ENCODE peak calls at places on chromosomes 1 and 21, in ten cellular contexts. One of them, this sample, is unnamed.

GRCh38 chr1:84272401-84272800 is 29.1 kb upstream of the SAMD13 start:
- DNase-seq in ovary: no peak
- DNase-seq in CD4-positive, CD25-positive, alpha-beta regulatory T cell: no peak
- DNase-seq in naive thymus-derived CD4-positive, alpha-beta T cell: no peak
- DNase-seq in neural progenitor cell: no peak
- DNase-seq in IMR-90: no peak
- DNase-seq in neuronal stem cell: no peak
- DNase-seq in adipocyte: no peak
- DNase-seq in H1: no peak
- DNase-seq in transverse colon: peak; percentile 81
- DNase-seq in this sample: no peak

GRCh38 chr1:27346357-27346756 is 4.5 kb downstream of the SYTL1 start:
- DNase-seq in ovary: no peak
- DNase-seq in CD4-positive, CD25-positive, alpha-beta regulatory T cell: no peak
- DNase-seq in naive thymus-derived CD4-positive, alpha-beta T cell: no peak
- DNase-seq in neural progenitor cell: no peak
- DNase-seq in IMR-90: no peak
- DNase-seq in neuronal stem cell: no peak
- DNase-seq in adipocyte: no peak
- DNase-seq in H1: no peak
- DNase-seq in transverse colon: no peak
- DNase-seq in this sample: no peak

GRCh38 chr1:183633676-183634343 is 1.8 kb downstream of the ARPC5 start:
- DNase-seq in ovary: no peak
- DNase-seq in CD4-positive, CD25-positive, alpha-beta regulatory T cell: peak; percentile 45
- DNase-seq in naive thymus-derived CD4-positive, alpha-beta T cell: peak; percentile 70
- DNase-seq in neural progenitor cell: peak; percentile 51
- DNase-seq in IMR-90: peak; percentile 95
- DNase-seq in neuronal stem cell: no peak
- DNase-seq in adipocyte: peak; percentile 88
- DNase-seq in H1: no peak
- DNase-seq in transverse colon: no peak
- DNase-seq in this sample: no peak

GRCh38 chr1:3348196-3348865 is 106.1 kb upstream of the ARHGEF16 start:
- DNase-seq in ovary: no peak
- DNase-seq in CD4-positive, CD25-positive, alpha-beta regulatory T cell: no peak
- DNase-seq in naive thymus-derived CD4-positive, alpha-beta T cell: no peak
- DNase-seq in neural progenitor cell: no peak
- DNase-seq in IMR-90: no peak
- DNase-seq in neuronal stem cell: no peak
- DNase-seq in adipocyte: no peak
- DNase-seq in H1: no peak
- DNase-seq in transverse colon: no peak
- DNase-seq in this sample: no peak

GRCh38 chr21:21199342-21200102 is 201.3 kb downstream of the NCAM2 start:
- DNase-seq in ovary: no peak
- DNase-seq in CD4-positive, CD25-positive, alpha-beta regulatory T cell: no peak
- DNase-seq in naive thymus-derived CD4-positive, alpha-beta T cell: no peak
- DNase-seq in neural progenitor cell: no peak
- DNase-seq in IMR-90: no peak
- DNase-seq in neuronal stem cell: no peak
- DNase-seq in adipocyte: no peak
- DNase-seq in H1: no peak
- DNase-seq in transverse colon: no peak
- DNase-seq in this sample: no peak

GRCh38 chr1:56688522-56689026 is 43.5 kb downstream of the PRKAA2 start:
- DNase-seq in ovary: no peak
- DNase-seq in CD4-positive, CD25-positive, alpha-beta regulatory T cell: no peak
- DNase-seq in naive thymus-derived CD4-positive, alpha-beta T cell: no peak
- DNase-seq in neural progenitor cell: no peak
- DNase-seq in IMR-90: peak; percentile 84
- DNase-seq in neuronal stem cell: no peak
- DNase-seq in adipocyte: peak; percentile 50
- DNase-seq in H1: no peak
- DNase-seq in transverse colon: no peak
- DNase-seq in this sample: no peak

GRCh38 chr1:22739648-22740385 is 29.2 kb downstream of the EPHB2 start:
- DNase-seq in ovary: peak; percentile 72
- DNase-seq in CD4-positive, CD25-positive, alpha-beta regulatory T cell: no peak
- DNase-seq in naive thymus-derived CD4-positive, alpha-beta T cell: no peak
- DNase-seq in neural progenitor cell: no peak
- DNase-seq in IMR-90: peak; percentile 94
- DNase-seq in neuronal stem cell: no peak
- DNase-seq in adipocyte: no peak
- DNase-seq in H1: no peak
- DNase-seq in transverse colon: peak; percentile 23
- DNase-seq in this sample: peak; percentile 87

GRCh38 chr1:64608015-64608650 is 136.7 kb upstream of the RAVER2 start:
- DNase-seq in ovary: no peak
- DNase-seq in CD4-positive, CD25-positive, alpha-beta regulatory T cell: no peak
- DNase-seq in naive thymus-derived CD4-positive, alpha-beta T cell: no peak
- DNase-seq in neural progenitor cell: no peak
- DNase-seq in IMR-90: peak; percentile 49
- DNase-seq in neuronal stem cell: no peak
- DNase-seq in adipocyte: peak; percentile 78
- DNase-seq in H1: no peak
- DNase-seq in transverse colon: no peak
- DNase-seq in this sample: no peak

GRCh38 chr1:145714524-145715111 is 4.7 kb upstream of the CD160 start:
- DNase-seq in ovary: no peak
- DNase-seq in CD4-positive, CD25-positive, alpha-beta regulatory T cell: no peak
- DNase-seq in naive thymus-derived CD4-positive, alpha-beta T cell: no peak
- DNase-seq in neural progenitor cell: no peak
- DNase-seq in IMR-90: no peak
- DNase-seq in neuronal stem cell: no peak
- DNase-seq in adipocyte: no peak
- DNase-seq in H1: no peak
- DNase-seq in transverse colon: no peak
- DNase-seq in this sample: no peak

DNA sequence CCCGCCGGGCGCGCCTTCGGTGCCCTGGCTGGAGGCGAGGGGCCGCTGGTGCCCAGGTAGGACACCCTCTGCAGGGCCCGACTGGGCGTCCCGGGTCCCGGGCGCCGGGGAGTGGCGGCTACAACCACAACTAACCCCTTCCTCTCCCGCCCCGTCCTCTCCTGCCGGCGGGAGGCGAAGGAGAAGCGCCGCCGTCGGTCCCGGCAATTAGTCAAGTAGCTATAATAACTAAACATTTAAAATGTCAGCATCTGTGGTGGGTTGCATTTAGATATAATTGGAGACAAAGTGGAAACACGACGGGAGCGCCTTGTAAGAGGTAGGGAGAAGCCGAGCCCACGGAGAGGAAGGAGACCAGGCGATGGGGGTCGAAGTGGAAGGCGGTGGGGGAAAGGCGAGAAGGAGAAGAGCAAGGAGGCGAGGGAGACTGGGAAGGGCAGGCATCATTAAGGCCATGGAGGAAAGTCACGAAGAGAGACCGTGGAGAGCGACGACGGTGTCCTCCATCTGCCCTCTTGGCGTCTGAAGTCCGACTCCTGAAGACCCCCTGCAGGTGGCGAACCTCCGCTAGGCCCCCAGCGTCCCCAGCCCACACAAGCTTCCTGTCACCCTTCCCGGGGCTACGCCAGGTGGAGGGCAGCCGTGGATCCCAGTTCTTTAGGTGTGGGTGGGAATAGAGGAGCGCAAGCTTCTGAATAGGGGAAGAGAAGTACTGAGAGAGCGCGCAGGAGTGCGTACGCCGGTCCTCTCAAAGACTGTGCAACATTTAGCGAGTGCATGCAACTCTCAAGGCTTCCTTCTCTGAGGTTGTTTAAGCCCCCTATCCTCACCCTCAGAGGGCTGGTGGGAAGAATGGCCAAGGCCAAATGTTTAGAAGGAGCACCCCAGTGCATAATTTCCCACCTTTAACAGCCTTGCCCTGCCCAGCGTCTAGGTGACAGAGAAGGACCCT is 1.6 kb downstream of the CNIH3 start:
- DNase-seq in ovary: no peak
- DNase-seq in CD4-positive, CD25-positive, alpha-beta regulatory T cell: no peak
- DNase-seq in naive thymus-derived CD4-positive, alpha-beta T cell: no peak
- DNase-seq in neural progenitor cell: peak; percentile 38
- DNase-seq in IMR-90: no peak
- DNase-seq in neuronal stem cell: no peak
- DNase-seq in adipocyte: no peak
- DNase-seq in H1: peak; percentile 57
- DNase-seq in transverse colon: no peak
- DNase-seq in this sample: no peak
- H3K27me3 ChIP-seq in ovary: no peaks in the 10 kb centered on the region
- H3K27me3 ChIP-seq in CD4-positive, CD25-positive, alpha-beta regulatory T cell: peaks cover 34% of the 10 kb centered on the region
- H3K27me3 ChIP-seq in naive thymus-derived CD4-positive, alpha-beta T cell: peaks cover 17% of the 10 kb centered on the region
- H3K27me3 ChIP-seq in neural progenitor cell: peaks cover 89% of the 10 kb centered on the region
- H3K27me3 ChIP-seq in IMR-90: peaks cover 34% of the 10 kb centered on the region
- H3K27me3 ChIP-seq in neuronal stem cell: peaks cover 69% of the 10 kb centered on the region
- H3K27me3 ChIP-seq in adipocyte: no peaks in the 10 kb centered on the region
- H3K27me3 ChIP-seq in H1: peaks cover 68% of the 10 kb centered on the region
- H3K27me3 ChIP-seq in transverse colon: peaks cover 67% of the 10 kb centered on the region
- H3K27me3 ChIP-seq in this sample: peaks cover 2% of the 10 kb centered on the region

DNA sequence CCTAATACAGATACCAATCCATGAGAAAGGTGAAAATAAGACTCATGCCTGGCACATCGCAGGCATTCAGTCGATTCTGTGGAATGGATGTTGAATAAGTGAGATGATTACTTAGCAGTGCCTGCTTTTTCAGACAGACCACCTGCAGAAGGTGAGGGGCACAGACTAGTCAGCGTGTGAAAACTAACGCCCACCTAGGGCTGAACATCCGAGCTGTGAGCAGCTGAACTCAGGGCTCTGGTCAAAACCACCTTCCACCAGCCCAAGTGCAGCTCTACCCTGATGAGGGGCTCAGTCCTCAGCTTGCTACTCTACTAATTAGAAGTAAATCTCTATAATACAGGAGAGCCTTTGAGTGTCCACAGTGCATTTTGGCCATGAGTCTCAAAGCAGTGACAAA is 32.5 kb downstream of the LMX1A start:
- DNase-seq in ovary: no peak
- DNase-seq in CD4-positive, CD25-positive, alpha-beta regulatory T cell: no peak
- DNase-seq in naive thymus-derived CD4-positive, alpha-beta T cell: no peak
- DNase-seq in neural progenitor cell: no peak
- DNase-seq in IMR-90: no peak
- DNase-seq in neuronal stem cell: no peak
- DNase-seq in adipocyte: no peak
- DNase-seq in H1: no peak
- DNase-seq in transverse colon: no peak
- DNase-seq in this sample: no peak
- H3K27me3 ChIP-seq in ovary: no peaks in the 10 kb centered on the region
- H3K27me3 ChIP-seq in CD4-positive, CD25-positive, alpha-beta regulatory T cell: peaks cover 4% of the 10 kb centered on the region
- H3K27me3 ChIP-seq in naive thymus-derived CD4-positive, alpha-beta T cell: peaks cover 5% of the 10 kb centered on the region
- H3K27me3 ChIP-seq in neural progenitor cell: no peaks in the 10 kb centered on the region
- H3K27me3 ChIP-seq in IMR-90: no peaks in the 10 kb centered on the region
- H3K27me3 ChIP-seq in neuronal stem cell: no peaks in the 10 kb centered on the region
- H3K27me3 ChIP-seq in adipocyte: peaks cover 13% of the 10 kb centered on the region
- H3K27me3 ChIP-seq in H1: no peaks in the 10 kb centered on the region
- H3K27me3 ChIP-seq in transverse colon: peaks cover 29% of the 10 kb centered on the region
- H3K27me3 ChIP-seq in this sample: no peaks in the 10 kb centered on the region

DNA sequence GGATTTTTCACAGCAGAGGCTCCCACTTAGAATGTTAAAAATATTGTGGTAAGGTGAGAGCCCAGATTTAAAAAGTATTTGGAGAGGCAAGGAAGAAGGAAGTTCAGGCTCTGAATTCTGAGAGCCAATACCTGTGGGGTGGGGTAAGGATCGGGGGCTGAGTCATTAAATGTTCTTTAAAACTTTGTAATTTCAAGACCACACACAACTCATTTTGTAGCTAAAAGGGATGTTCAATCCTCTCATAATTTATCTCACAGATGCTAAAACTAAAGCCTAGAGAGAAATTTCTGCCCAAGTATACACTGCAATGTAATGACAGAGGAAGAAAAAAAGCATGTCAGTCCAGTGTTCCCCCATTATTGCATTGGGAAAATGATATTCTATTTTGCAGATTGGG is 6.1 kb downstream of the CD247 start:
- DNase-seq in ovary: no peak
- DNase-seq in CD4-positive, CD25-positive, alpha-beta regulatory T cell: no peak
- DNase-seq in naive thymus-derived CD4-positive, alpha-beta T cell: no peak
- DNase-seq in neural progenitor cell: no peak
- DNase-seq in IMR-90: no peak
- DNase-seq in neuronal stem cell: no peak
- DNase-seq in adipocyte: no peak
- DNase-seq in H1: no peak
- DNase-seq in transverse colon: no peak
- DNase-seq in this sample: no peak
- H3K27me3 ChIP-seq in ovary: no peaks in the 10 kb centered on the region
- H3K27me3 ChIP-seq in CD4-positive, CD25-positive, alpha-beta regulatory T cell: no peaks in the 10 kb centered on the region
- H3K27me3 ChIP-seq in naive thymus-derived CD4-positive, alpha-beta T cell: no peaks in the 10 kb centered on the region
- H3K27me3 ChIP-seq in neural progenitor cell: no peaks in the 10 kb centered on the region
- H3K27me3 ChIP-seq in IMR-90: peaks cover 6% of the 10 kb centered on the region
- H3K27me3 ChIP-seq in neuronal stem cell: no peaks in the 10 kb centered on the region
- H3K27me3 ChIP-seq in adipocyte: peaks cover 30% of the 10 kb centered on the region
- H3K27me3 ChIP-seq in H1: no peaks in the 10 kb centered on the region
- H3K27me3 ChIP-seq in transverse colon: no peaks in the 10 kb centered on the region
- H3K27me3 ChIP-seq in this sample: no peaks in the 10 kb centered on the region

GRCh38 chr1:223271085-223271781 is 92.7 kb downstream of the SUSD4 start:
- DNase-seq in ovary: no peak
- DNase-seq in CD4-positive, CD25-positive, alpha-beta regulatory T cell: no peak
- DNase-seq in naive thymus-derived CD4-positive, alpha-beta T cell: no peak
- DNase-seq in neural progenitor cell: no peak
- DNase-seq in IMR-90: no peak
- DNase-seq in neuronal stem cell: no peak
- DNase-seq in adipocyte: no peak
- DNase-seq in H1: no peak
- DNase-seq in transverse colon: peak; percentile 45
- DNase-seq in this sample: no peak

GRCh38 chr1:223266632-223267172 is 97.3 kb downstream of the SUSD4 start:
- DNase-seq in ovary: no peak
- DNase-seq in CD4-positive, CD25-positive, alpha-beta regulatory T cell: no peak
- DNase-seq in naive thymus-derived CD4-positive, alpha-beta T cell: no peak
- DNase-seq in neural progenitor cell: no peak
- DNase-seq in IMR-90: no peak
- DNase-seq in neuronal stem cell: no peak
- DNase-seq in adipocyte: no peak
- DNase-seq in H1: no peak
- DNase-seq in transverse colon: no peak
- DNase-seq in this sample: no peak

GRCh38 chr1:223270155-223270554 is 93.8 kb downstream of the SUSD4 start:
- DNase-seq in ovary: no peak
- DNase-seq in CD4-positive, CD25-positive, alpha-beta regulatory T cell: no peak
- DNase-seq in naive thymus-derived CD4-positive, alpha-beta T cell: no peak
- DNase-seq in neural progenitor cell: no peak
- DNase-seq in IMR-90: no peak
- DNase-seq in neuronal stem cell: no peak
- DNase-seq in adipocyte: no peak
- DNase-seq in H1: no peak
- DNase-seq in transverse colon: no peak
- DNase-seq in this sample: no peak

GRCh38 chr1:223264983-223265663 is 98.9 kb downstream of the SUSD4 start:
- DNase-seq in ovary: no peak
- DNase-seq in CD4-positive, CD25-positive, alpha-beta regulatory T cell: no peak
- DNase-seq in naive thymus-derived CD4-positive, alpha-beta T cell: no peak
- DNase-seq in neural progenitor cell: peak; percentile 54
- DNase-seq in IMR-90: no peak
- DNase-seq in neuronal stem cell: no peak
- DNase-seq in adipocyte: no peak
- DNase-seq in H1: no peak
- DNase-seq in transverse colon: no peak
- DNase-seq in this sample: no peak

GRCh38 chr1:223269006-223269405 is 95.0 kb downstream of the SUSD4 start:
- DNase-seq in ovary: no peak
- DNase-seq in CD4-positive, CD25-positive, alpha-beta regulatory T cell: no peak
- DNase-seq in naive thymus-derived CD4-positive, alpha-beta T cell: no peak
- DNase-seq in neural progenitor cell: no peak
- DNase-seq in IMR-90: no peak
- DNase-seq in neuronal stem cell: no peak
- DNase-seq in adipocyte: no peak
- DNase-seq in H1: no peak
- DNase-seq in transverse colon: no peak
- DNase-seq in this sample: no peak
- H3K27me3 ChIP-seq in ovary: no peaks in the 10 kb centered on the region
- H3K27me3 ChIP-seq in CD4-positive, CD25-positive, alpha-beta regulatory T cell: no peaks in the 10 kb centered on the region
- H3K27me3 ChIP-seq in naive thymus-derived CD4-positive, alpha-beta T cell: no peaks in the 10 kb centered on the region
- H3K27me3 ChIP-seq in neural progenitor cell: no peaks in the 10 kb centered on the region
- H3K27me3 ChIP-seq in IMR-90: peaks cover 31% of the 10 kb centered on the region
- H3K27me3 ChIP-seq in neuronal stem cell: no peaks in the 10 kb centered on the region
- H3K27me3 ChIP-seq in adipocyte: peaks cover 59% of the 10 kb centered on the region
- H3K27me3 ChIP-seq in H1: no peaks in the 10 kb centered on the region
- H3K27me3 ChIP-seq in transverse colon: no peaks in the 10 kb centered on the region
- H3K27me3 ChIP-seq in this sample: no peaks in the 10 kb centered on the region